ENCODE peak calls at places on chromosomes 2 and 18, in eight cellular contexts. One of them, this sample, is unnamed.

GRCh38 chr18:36269157-36269556 is 28.4 kb upstream of the FHOD3 start:
- DNase-seq in RCC 7860: no peak
- DNase-seq in ascending aorta: no peak
- DNase-seq in NB4: no peak
- DNase-seq in posterior vena cava: no peak
- DNase-seq in GM19239: no peak
- DNase-seq in GM12865: no peak
- DNase-seq in NCI-H1048: no peak
- DNase-seq in this sample: no peak

GRCh38 chr2:3626118-3626816 is 31.4 kb downstream of the COLEC11 start:
- DNase-seq in RCC 7860: no peak
- DNase-seq in ascending aorta: peak
- DNase-seq in NB4: no peak
- DNase-seq in posterior vena cava: peak
- DNase-seq in GM19239: no peak
- DNase-seq in GM12865: no peak
- DNase-seq in NCI-H1048: no peak
- DNase-seq in this sample: no peak

GRCh38 chr2:159840620-159841019 is 42.6 kb upstream of the CD302 start:
- DNase-seq in RCC 7860: no peak
- DNase-seq in ascending aorta: no peak
- DNase-seq in NB4: no peak
- DNase-seq in posterior vena cava: no peak
- DNase-seq in GM19239: no peak
- DNase-seq in GM12865: no peak
- DNase-seq in NCI-H1048: no peak
- DNase-seq in this sample: no peak

GRCh38 chr2:99066075-99066557 is 75.4 kb upstream of the C2orf15 start:
- DNase-seq in RCC 7860: peak
- DNase-seq in ascending aorta: no peak
- DNase-seq in NB4: peak
- DNase-seq in posterior vena cava: no peak
- DNase-seq in GM19239: no peak
- DNase-seq in GM12865: peak
- DNase-seq in NCI-H1048: no peak
- DNase-seq in this sample: peak

GRCh38 chr18:12321331-12321730 is 13.3 kb downstream of the TUBB6 start:
- DNase-seq in RCC 7860: peak
- DNase-seq in ascending aorta: no peak
- DNase-seq in NB4: no peak
- DNase-seq in posterior vena cava: no peak
- DNase-seq in GM19239: peak
- DNase-seq in GM12865: peak
- DNase-seq in NCI-H1048: no peak
- DNase-seq in this sample: no peak

GRCh38 chr2:133200684-133201421 is 367.4 kb downstream of the NCKAP5 start:
- DNase-seq in RCC 7860: peak
- DNase-seq in ascending aorta: no peak
- DNase-seq in NB4: no peak
- DNase-seq in posterior vena cava: no peak
- DNase-seq in GM19239: no peak
- DNase-seq in GM12865: no peak
- DNase-seq in NCI-H1048: no peak
- DNase-seq in this sample: no peak

GRCh38 chr2:73088211-73088610 is 16.7 kb upstream of the SFXN5 start:
- DNase-seq in RCC 7860: no peak
- DNase-seq in ascending aorta: no peak
- DNase-seq in NB4: no peak
- DNase-seq in posterior vena cava: no peak
- DNase-seq in GM19239: no peak
- DNase-seq in GM12865: no peak
- DNase-seq in NCI-H1048: no peak
- DNase-seq in this sample: no peak

GRCh38 chr2:237072067-237072931 is 13.4 kb upstream of the COPS8 start:
- DNase-seq in RCC 7860: peak
- DNase-seq in ascending aorta: peak
- DNase-seq in NB4: peak
- DNase-seq in posterior vena cava: peak
- DNase-seq in GM19239: no peak
- DNase-seq in GM12865: peak
- DNase-seq in NCI-H1048: peak
- DNase-seq in this sample: no peak

GRCh38 chr18:58859935-58860334 is 4.7 kb upstream of the ZNF532 start:
- DNase-seq in RCC 7860: no peak
- DNase-seq in ascending aorta: no peak
- DNase-seq in NB4: no peak
- DNase-seq in posterior vena cava: no peak
- DNase-seq in GM19239: no peak
- DNase-seq in GM12865: no peak
- DNase-seq in NCI-H1048: no peak
- DNase-seq in this sample: no peak

GRCh38 chr2:159206736-159207380 is 79.6 kb downstream of the WDSUB1 start:
- DNase-seq in RCC 7860: no peak
- DNase-seq in ascending aorta: no peak
- DNase-seq in NB4: no peak
- DNase-seq in posterior vena cava: no peak
- DNase-seq in GM19239: no peak
- DNase-seq in GM12865: no peak
- DNase-seq in NCI-H1048: no peak
- DNase-seq in this sample: no peak

GRCh38 chr2:127128508-127128907 is 21.6 kb upstream of the BIN1 start:
- DNase-seq in RCC 7860: no peak
- DNase-seq in ascending aorta: no peak
- DNase-seq in NB4: no peak
- DNase-seq in posterior vena cava: peak
- DNase-seq in GM19239: peak
- DNase-seq in GM12865: peak
- DNase-seq in NCI-H1048: no peak
- DNase-seq in this sample: peak

GRCh38 chr18:13525381-13526029 is 200.9 kb downstream of the FAM210A start:
- DNase-seq in RCC 7860: no peak
- DNase-seq in ascending aorta: peak
- DNase-seq in NB4: no peak
- DNase-seq in posterior vena cava: no peak
- DNase-seq in GM19239: no peak
- DNase-seq in GM12865: no peak
- DNase-seq in NCI-H1048: no peak
- DNase-seq in this sample: no peak

GRCh38 chr2:53668624-53669026 is 99.0 kb upstream of the CHAC2 start:
- DNase-seq in RCC 7860: no peak
- DNase-seq in ascending aorta: no peak
- DNase-seq in NB4: no peak
- DNase-seq in posterior vena cava: no peak
- DNase-seq in GM19239: no peak
- DNase-seq in GM12865: no peak
- DNase-seq in NCI-H1048: no peak
- DNase-seq in this sample: no peak

GRCh38 chr2:69348781-69349180 is 38.2 kb downstream of the GFPT1 start:
- DNase-seq in RCC 7860: no peak
- DNase-seq in ascending aorta: no peak
- DNase-seq in NB4: no peak
- DNase-seq in posterior vena cava: no peak
- DNase-seq in GM19239: no peak
- DNase-seq in GM12865: no peak
- DNase-seq in NCI-H1048: no peak
- DNase-seq in this sample: no peak

GRCh38 chr2:63189026-63189425 is 138.4 kb downstream of the OTX1 start:
- DNase-seq in RCC 7860: peak
- DNase-seq in ascending aorta: no peak
- DNase-seq in NB4: peak
- DNase-seq in posterior vena cava: no peak
- DNase-seq in GM19239: peak
- DNase-seq in GM12865: peak
- DNase-seq in NCI-H1048: peak
- DNase-seq in this sample: peak

GRCh38 chr2:64606495-64607363 is 47.0 kb downstream of the SERTAD2 start:
- DNase-seq in RCC 7860: peak
- DNase-seq in ascending aorta: peak
- DNase-seq in NB4: peak
- DNase-seq in posterior vena cava: peak
- DNase-seq in GM19239: peak
- DNase-seq in GM12865: peak
- DNase-seq in NCI-H1048: no peak
- DNase-seq in this sample: peak

GRCh38 chr18:77107218-77107815 is 25.3 kb downstream of the MBP start:
- DNase-seq in RCC 7860: no peak
- DNase-seq in ascending aorta: no peak
- DNase-seq in NB4: no peak
- DNase-seq in posterior vena cava: no peak
- DNase-seq in GM19239: no peak
- DNase-seq in GM12865: no peak
- DNase-seq in NCI-H1048: no peak
- DNase-seq in this sample: no peak

GRCh38 chr2:27307545-27308358 is 493 bp downstream of the UCN start:
- DNase-seq in RCC 7860: no peak
- DNase-seq in ascending aorta: no peak
- DNase-seq in NB4: no peak
- DNase-seq in posterior vena cava: peak
- DNase-seq in GM19239: no peak
- DNase-seq in GM12865: no peak
- DNase-seq in NCI-H1048: no peak
- DNase-seq in this sample: no peak

GRCh38 chr2:1360132-1360531 is 53.1 kb upstream of the TPO start:
- DNase-seq in RCC 7860: no peak
- DNase-seq in ascending aorta: no peak
- DNase-seq in NB4: no peak
- DNase-seq in posterior vena cava: no peak
- DNase-seq in GM19239: no peak
- DNase-seq in GM12865: no peak
- DNase-seq in NCI-H1048: no peak
- DNase-seq in this sample: no peak

GRCh38 chr2:48249093-48249492 is 280.9 kb upstream of the STON1 start:
- DNase-seq in RCC 7860: no peak
- DNase-seq in ascending aorta: no peak
- DNase-seq in NB4: no peak
- DNase-seq in posterior vena cava: no peak
- DNase-seq in GM19239: no peak
- DNase-seq in GM12865: no peak
- DNase-seq in NCI-H1048: no peak
- DNase-seq in this sample: no peak

GRCh38 chr2:190746971-190747761 is 98.3 kb downstream of the NAB1 start:
- DNase-seq in RCC 7860: no peak
- DNase-seq in ascending aorta: no peak
- DNase-seq in NB4: peak
- DNase-seq in posterior vena cava: no peak
- DNase-seq in GM19239: no peak
- DNase-seq in GM12865: no peak
- DNase-seq in NCI-H1048: no peak
- DNase-seq in this sample: no peak

GRCh38 chr2:201758229-201758628 is 22.5 kb downstream of the ALS2 start:
- DNase-seq in RCC 7860: peak
- DNase-seq in ascending aorta: no peak
- DNase-seq in NB4: no peak
- DNase-seq in posterior vena cava: no peak
- DNase-seq in GM19239: no peak
- DNase-seq in GM12865: no peak
- DNase-seq in NCI-H1048: no peak
- DNase-seq in this sample: no peak

GRCh38 chr2:141697035-141697434 is 433.8 kb downstream of the LRP1B start:
- DNase-seq in RCC 7860: no peak
- DNase-seq in ascending aorta: no peak
- DNase-seq in NB4: no peak
- DNase-seq in posterior vena cava: no peak
- DNase-seq in GM19239: no peak
- DNase-seq in GM12865: no peak
- DNase-seq in NCI-H1048: no peak
- DNase-seq in this sample: no peak

GRCh38 chr2:221600388-221600787 is 28.3 kb upstream of the EPHA4 start:
- DNase-seq in RCC 7860: no peak
- DNase-seq in ascending aorta: no peak
- DNase-seq in NB4: no peak
- DNase-seq in posterior vena cava: no peak
- DNase-seq in GM19239: no peak
- DNase-seq in GM12865: no peak
- DNase-seq in NCI-H1048: no peak
- DNase-seq in this sample: no peak

GRCh38 chr2:84654414-84654813 is 138.1 kb downstream of the DNAH6 start:
- DNase-seq in RCC 7860: no peak
- DNase-seq in ascending aorta: no peak
- DNase-seq in NB4: no peak
- DNase-seq in posterior vena cava: no peak
- DNase-seq in GM19239: no peak
- DNase-seq in GM12865: no peak
- DNase-seq in NCI-H1048: no peak
- DNase-seq in this sample: no peak

GRCh38 chr2:120175000-120175581 is 48.1 kb downstream of the TMEM185B start:
- DNase-seq in RCC 7860: peak
- DNase-seq in ascending aorta: no peak
- DNase-seq in NB4: peak
- DNase-seq in posterior vena cava: no peak
- DNase-seq in GM19239: no peak
- DNase-seq in GM12865: peak
- DNase-seq in NCI-H1048: no peak
- DNase-seq in this sample: peak